ENCODE peak calls at places on chromosomes 1 and 21, in seven cellular contexts. E, B, G, K, N, A and W are unnamed samples.

GRCh38 chr1:30727796-30728195 is 4.4 kb upstream of the MATN1 start:
- DNase-seq in E (no peak), B (no peak), G (no peak), K (no peak), N (no peak), A (no peak), W (no peak)

GRCh38 chr21:33075128-33075527 is 5.2 kb downstream of the OLIG1 start:
- DNase-seq in E (no peak), B (no peak), G (no peak), K (no peak), N (no peak), A (peak; percentile 48), W (no peak)

GRCh38 chr1:221468556-221468955 is 273.3 kb downstream of the DUSP10 start:
- DNase-seq in E (no peak), B (no peak), G (no peak), K (no peak), N (no peak), A (no peak), W (no peak)

GRCh38 chr1:100769906-100770646 is 50.5 kb downstream of the VCAM1 start:
- DNase-seq in E (no peak), B (no peak), G (no peak), K (no peak), N (no peak), A (no peak), W (no peak)

GRCh38 chr1:202056644-202057334 is 46.4 kb downstream of the ELF3 start:
- DNase-seq in E (no peak), B (no peak), G (no peak), K (no peak), N (peak; percentile 89), A (no peak), W (no peak)

GRCh38 chr21:36156815-36157670 is at the start of gene DOP1B:
- DNase-seq in E (peak; percentile 48), B (no peak), G (peak; percentile 62), K (peak; percentile 48), N (peak; percentile 91), A (no peak), W (peak; percentile 69)

GRCh38 chr1:184048841-184049240 is 2.7 kb upstream of the TSEN15 start:
- DNase-seq in E (no peak), B (no peak), G (no peak), K (no peak), N (no peak), A (no peak), W (no peak)

GRCh38 chr21:17461014-17461413 is 51.8 kb upstream of the CXADR start:
- DNase-seq in E (no peak), B (no peak), G (no peak), K (no peak), N (no peak), A (no peak), W (no peak)

GRCh38 chr1:114468710-114469468 is 42.1 kb downstream of the TRIM33 start:
- DNase-seq in E (no peak), B (no peak), G (no peak), K (no peak), N (no peak), A (no peak), W (no peak)

GRCh38 chr1:174134000-174134659 is 25.2 kb upstream of the RABGAP1L start:
- DNase-seq in E (no peak), B (no peak), G (peak; percentile 33), K (peak; percentile 40), N (no peak), A (no peak), W (no peak)

GRCh38 chr1:13809461-13810159 is 109.6 kb downstream of the PRDM2 start:
- DNase-seq in E (peak; percentile 52), B (no peak), G (no peak), K (no peak), N (no peak), A (no peak), W (no peak)

GRCh38 chr1:12438349-12438924 is 179.6 kb downstream of the DHRS3 start:
- DNase-seq in E (peak; percentile 64), B (no peak), G (peak; percentile 28), K (peak; percentile 31), N (no peak), A (no peak), W (no peak)

GRCh38 chr1:227913969-227914791 is 33.6 kb downstream of the WNT9A start:
- DNase-seq in E (no peak), B (no peak), G (no peak), K (no peak), N (no peak), A (no peak), W (no peak)

GRCh38 chr1:247291835-247292561 is 36.1 kb downstream of the VN1R5 start:
- DNase-seq in E (no peak), B (no peak), G (peak; percentile 13), K (no peak), N (peak; percentile 71), A (no peak), W (no peak)

GRCh38 chr1:101170506-101171050 is 66.2 kb upstream of the S1PR1 start:
- DNase-seq in E (no peak), B (no peak), G (no peak), K (no peak), N (no peak), A (no peak), W (no peak)

GRCh38 chr1:208500379-208500778 is 256.2 kb upstream of the PLXNA2 start:
- DNase-seq in E (no peak), B (no peak), G (no peak), K (no peak), N (no peak), A (no peak), W (no peak)

DNA sequence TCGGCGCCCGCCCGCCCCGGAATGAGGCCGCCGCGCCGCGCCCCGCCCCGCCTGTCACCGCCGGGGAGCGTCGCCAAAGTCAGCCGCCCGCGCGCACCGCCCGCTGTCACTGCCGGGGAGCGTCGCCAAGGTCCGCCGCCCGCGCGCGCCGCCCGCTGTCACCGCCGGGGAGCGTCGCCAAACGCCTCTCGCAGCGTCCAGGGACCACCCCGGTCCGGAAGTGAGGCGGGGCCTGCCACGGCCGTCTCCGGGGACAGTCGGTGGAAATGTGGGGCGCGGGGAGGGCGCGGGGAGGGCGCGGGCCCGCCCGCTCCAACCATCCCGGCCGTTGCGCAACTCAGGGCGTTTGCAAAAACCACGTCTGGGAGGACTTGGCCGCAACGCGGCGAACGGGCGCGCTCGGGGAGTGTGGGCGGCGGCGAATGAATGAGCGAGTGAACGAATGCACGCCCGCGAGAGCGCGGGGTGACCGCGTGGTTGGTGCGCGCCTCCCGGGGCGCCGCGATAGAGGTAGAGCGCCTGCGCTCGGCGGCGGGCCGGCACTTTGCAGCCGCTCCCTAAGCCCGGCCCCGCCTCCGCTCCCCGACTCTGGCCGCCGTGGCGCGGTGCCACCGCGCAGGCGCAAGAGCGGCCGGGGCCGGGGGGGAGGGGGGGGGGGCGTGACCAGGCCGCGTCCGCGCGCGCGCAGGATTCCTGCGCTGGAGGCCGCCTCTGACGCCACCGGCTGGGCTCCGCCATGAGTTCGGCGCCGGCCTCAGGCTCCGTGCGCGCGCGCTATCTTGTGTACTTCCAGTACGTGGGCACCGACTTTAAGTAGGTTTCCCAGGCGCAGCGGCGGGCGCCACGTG is at the start of the genes ACAP3 and PUSL1:
- DNase-seq in E (peak; percentile 92), B (peak; percentile 96), G (peak; percentile 99), K (peak; percentile 98), N (peak; percentile 98), A (peak; percentile 86), W (peak; percentile 92)
- TF ChIP-seq CTCF in E (no peak), B (peak; percentile 40), G (no peak), K (peak; percentile 10), N (no peak), A (no peak), W (no peak)

GRCh38 chr1:178614286-178614685 is 101.4 kb downstream of the TEX35 start:
- DNase-seq in E (no peak), B (no peak), G (no peak), K (no peak), N (no peak), A (peak; percentile 1), W (no peak)
- TF ChIP-seq CTCF in E (no peak), B (no peak), G (no peak), K (no peak), N (no peak), A (no peak), W (no peak)

GRCh38 chr1:231372501-231372900 is 34.4 kb downstream of the SPRTN start:
- DNase-seq in E (no peak), B (no peak), G (no peak), K (no peak), N (no peak), A (no peak), W (no peak)

GRCh38 chr1:231363624-231364023 is 25.5 kb downstream of the SPRTN start:
- DNase-seq in E (no peak), B (no peak), G (no peak), K (no peak), N (no peak), A (no peak), W (no peak)

GRCh38 chr1:231374394-231374793 is 36.3 kb downstream of the SPRTN start:
- DNase-seq in E (no peak), B (no peak), G (no peak), K (no peak), N (no peak), A (no peak), W (no peak)

GRCh38 chr1:231369282-231369681 is 31.2 kb downstream of the SPRTN start:
- DNase-seq in E (no peak), B (no peak), G (no peak), K (no peak), N (no peak), A (no peak), W (no peak)
- TF ChIP-seq CTCF in E (no peak), B (no peak), G (no peak), K (no peak), N (no peak), A (no peak), W (no peak)

DNA sequence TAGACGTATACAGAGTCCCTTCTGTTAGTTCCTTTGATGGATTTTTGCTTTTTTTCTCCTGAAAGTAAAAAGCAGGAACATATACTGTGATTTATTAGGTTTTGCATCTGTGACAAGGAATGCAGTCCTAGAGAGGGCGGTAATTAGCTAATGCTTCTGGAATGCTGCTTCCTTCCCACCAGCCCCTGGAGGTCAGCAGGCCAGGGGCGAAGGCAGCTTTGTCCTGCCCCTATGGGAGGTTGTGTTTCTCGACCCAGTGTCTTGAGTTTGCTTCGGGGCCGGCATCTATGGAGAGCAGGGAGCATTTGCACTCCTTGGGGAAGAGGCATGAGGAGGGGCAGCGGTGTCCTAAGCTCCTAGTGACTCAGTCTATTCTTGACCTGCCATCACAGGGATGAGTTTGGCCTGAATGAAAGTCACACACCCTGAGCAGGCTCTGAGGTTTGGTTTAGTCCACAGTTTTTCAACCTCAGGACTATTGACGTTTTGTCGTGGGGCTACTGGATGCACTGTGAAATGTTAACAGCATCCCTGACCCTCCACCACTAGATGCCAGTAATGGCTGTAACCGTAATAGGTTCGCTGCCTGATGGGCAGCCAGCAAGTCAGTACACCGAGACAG is 85.0 kb upstream of the KCNJ15 start:
- DNase-seq in E (no peak), B (no peak), G (no peak), K (no peak), N (no peak), A (no peak), W (no peak)
- TF ChIP-seq CTCF in E (no peak), B (no peak), G (no peak), K (no peak), N (no peak), A (no peak), W (peak; percentile 39)